ENCODE peak calls at places on chromosomes 1 and 21, in seven cellular contexts. One of them, this sample, is unnamed.

GRCh38 chr1:218874313-218874712 is 299.4 kb upstream of the LYPLAL1 start:
- DNase-seq in Right ventricle myocardium superior: no peak
- DNase-seq in naive thymus-derived CD8-positive, alpha-beta T cell: no peak
- DNase-seq in AG04450: peak; percentile 63
- DNase-seq in HTR-8/SVneo: peak; percentile 27
- DNase-seq in HS-5: peak; percentile 76
- DNase-seq in EL: peak; percentile 38
- DNase-seq in this sample: peak; percentile 11

GRCh38 chr1:80375662-80376061 is 1369.1 kb upstream of the ADGRL4 start:
- DNase-seq in HS-5: peak; percentile 74
- DNase-seq in EL: peak; percentile 89
- DNase-seq in AG04450: peak; percentile 49
- DNase-seq in naive thymus-derived CD8-positive, alpha-beta T cell: no peak
- DNase-seq in Right ventricle myocardium superior: no peak
- DNase-seq in HTR-8/SVneo: peak; percentile 7
- DNase-seq in this sample: no peak

GRCh38 chr1:217009376-217009775 is 286.1 kb upstream of the ESRRG start:
- DNase-seq in EL: no peak
- DNase-seq in naive thymus-derived CD8-positive, alpha-beta T cell: no peak
- DNase-seq in HTR-8/SVneo: no peak
- DNase-seq in AG04450: no peak
- DNase-seq in HS-5: no peak
- DNase-seq in Right ventricle myocardium superior: no peak
- DNase-seq in this sample: no peak

GRCh38 chr1:29370067-29370466 is 133.7 kb downstream of the PTPRU start:
- DNase-seq in HS-5: no peak
- DNase-seq in EL: no peak
- DNase-seq in Right ventricle myocardium superior: no peak
- DNase-seq in AG04450: no peak
- DNase-seq in HTR-8/SVneo: no peak
- DNase-seq in naive thymus-derived CD8-positive, alpha-beta T cell: no peak
- DNase-seq in this sample: no peak

GRCh38 chr1:221740260-221740830 is 1.5 kb downstream of the DUSP10 start:
- DNase-seq in EL: peak; percentile 20
- DNase-seq in AG04450: no peak
- DNase-seq in HTR-8/SVneo: no peak
- DNase-seq in Right ventricle myocardium superior: no peak
- DNase-seq in HS-5: no peak
- DNase-seq in naive thymus-derived CD8-positive, alpha-beta T cell: peak; percentile 9
- DNase-seq in this sample: no peak

GRCh38 chr1:46187106-46187869 is 10.9 kb downstream of the POMGNT1 start:
- DNase-seq in EL: no peak
- DNase-seq in HTR-8/SVneo: no peak
- DNase-seq in HS-5: no peak
- DNase-seq in Right ventricle myocardium superior: no peak
- DNase-seq in AG04450: no peak
- DNase-seq in naive thymus-derived CD8-positive, alpha-beta T cell: no peak
- DNase-seq in this sample: no peak

GRCh38 chr1:166907763-166908162 is 31.7 kb upstream of the TADA1 start:
- DNase-seq in EL: no peak
- DNase-seq in HS-5: no peak
- DNase-seq in Right ventricle myocardium superior: no peak
- DNase-seq in HTR-8/SVneo: no peak
- DNase-seq in AG04450: no peak
- DNase-seq in naive thymus-derived CD8-positive, alpha-beta T cell: no peak
- DNase-seq in this sample: no peak

GRCh38 chr1:193634470-193634869 is 448.1 kb upstream of the B3GALT2 start:
- DNase-seq in EL: no peak
- DNase-seq in AG04450: no peak
- DNase-seq in HS-5: no peak
- DNase-seq in Right ventricle myocardium superior: no peak
- DNase-seq in HTR-8/SVneo: no peak
- DNase-seq in naive thymus-derived CD8-positive, alpha-beta T cell: peak; percentile 17
- DNase-seq in this sample: no peak

GRCh38 chr1:30637183-30637969 is 86.0 kb downstream of the MATN1 start:
- DNase-seq in EL: no peak
- DNase-seq in naive thymus-derived CD8-positive, alpha-beta T cell: no peak
- DNase-seq in Right ventricle myocardium superior: peak; percentile 54
- DNase-seq in HTR-8/SVneo: no peak
- DNase-seq in HS-5: no peak
- DNase-seq in AG04450: no peak
- DNase-seq in this sample: no peak

GRCh38 chr1:24204116-24204515 is 17.0 kb upstream of the IFNLR1 start:
- DNase-seq in EL: no peak
- DNase-seq in naive thymus-derived CD8-positive, alpha-beta T cell: no peak
- DNase-seq in AG04450: no peak
- DNase-seq in Right ventricle myocardium superior: no peak
- DNase-seq in HS-5: no peak
- DNase-seq in HTR-8/SVneo: no peak
- DNase-seq in this sample: no peak

GRCh38 chr1:6730889-6731288 is 29.3 kb upstream of the DNAJC11 start:
- DNase-seq in EL: no peak
- DNase-seq in naive thymus-derived CD8-positive, alpha-beta T cell: no peak
- DNase-seq in HS-5: no peak
- DNase-seq in HTR-8/SVneo: no peak
- DNase-seq in Right ventricle myocardium superior: no peak
- DNase-seq in AG04450: no peak
- DNase-seq in this sample: no peak

GRCh38 chr1:29677028-29678024 is 441.0 kb downstream of the PTPRU start:
- DNase-seq in HTR-8/SVneo: no peak
- DNase-seq in EL: no peak
- DNase-seq in AG04450: no peak
- DNase-seq in HS-5: no peak
- DNase-seq in naive thymus-derived CD8-positive, alpha-beta T cell: no peak
- DNase-seq in Right ventricle myocardium superior: no peak
- DNase-seq in this sample: no peak

GRCh38 chr1:168088511-168089325 is 48.0 kb downstream of the GPR161 start:
- DNase-seq in HTR-8/SVneo: no peak
- DNase-seq in Right ventricle myocardium superior: no peak
- DNase-seq in EL: no peak
- DNase-seq in HS-5: no peak
- DNase-seq in AG04450: no peak
- DNase-seq in naive thymus-derived CD8-positive, alpha-beta T cell: no peak
- DNase-seq in this sample: no peak

GRCh38 chr1:206503591-206504362 is 3.6 kb upstream of the RASSF5 start:
- DNase-seq in AG04450: peak; percentile 90
- DNase-seq in HS-5: peak; percentile 97
- DNase-seq in naive thymus-derived CD8-positive, alpha-beta T cell: no peak
- DNase-seq in Right ventricle myocardium superior: peak; percentile 65
- DNase-seq in EL: peak; percentile 98
- DNase-seq in HTR-8/SVneo: peak; percentile 70
- DNase-seq in this sample: peak; percentile 87

GRCh38 chr1:64095832-64096231 is 107.6 kb upstream of the UBE2U start:
- DNase-seq in EL: no peak
- DNase-seq in HS-5: no peak
- DNase-seq in HTR-8/SVneo: no peak
- DNase-seq in Right ventricle myocardium superior: no peak
- DNase-seq in naive thymus-derived CD8-positive, alpha-beta T cell: no peak
- DNase-seq in AG04450: no peak
- DNase-seq in this sample: no peak

GRCh38 chr21:42760977-42761751 is 107.7 kb downstream of the PDE9A start:
- DNase-seq in AG04450: no peak
- DNase-seq in HTR-8/SVneo: no peak
- DNase-seq in Right ventricle myocardium superior: peak; percentile 41
- DNase-seq in EL: no peak
- DNase-seq in HS-5: no peak
- DNase-seq in naive thymus-derived CD8-positive, alpha-beta T cell: no peak
- DNase-seq in this sample: no peak

GRCh38 chr1:37166005-37166404 is 131.7 kb upstream of the GRIK3 start:
- DNase-seq in EL: no peak
- DNase-seq in AG04450: no peak
- DNase-seq in Right ventricle myocardium superior: no peak
- DNase-seq in HS-5: no peak
- DNase-seq in HTR-8/SVneo: no peak
- DNase-seq in naive thymus-derived CD8-positive, alpha-beta T cell: no peak
- DNase-seq in this sample: no peak

GRCh38 chr21:26095131-26095530 is 75.4 kb downstream of the APP start:
- DNase-seq in HS-5: no peak
- DNase-seq in AG04450: no peak
- DNase-seq in HTR-8/SVneo: no peak
- DNase-seq in Right ventricle myocardium superior: no peak
- DNase-seq in EL: no peak
- DNase-seq in naive thymus-derived CD8-positive, alpha-beta T cell: no peak
- DNase-seq in this sample: no peak

GRCh38 chr1:215992620-215993019 is 425.5 kb downstream of the KCTD3 start:
- DNase-seq in Right ventricle myocardium superior: no peak
- DNase-seq in AG04450: no peak
- DNase-seq in HTR-8/SVneo: peak; percentile 26
- DNase-seq in naive thymus-derived CD8-positive, alpha-beta T cell: no peak
- DNase-seq in HS-5: no peak
- DNase-seq in EL: peak; percentile 56
- DNase-seq in this sample: no peak

GRCh38 chr1:208329291-208329690 is 85.1 kb upstream of the PLXNA2 start:
- DNase-seq in HTR-8/SVneo: no peak
- DNase-seq in HS-5: peak; percentile 18
- DNase-seq in EL: no peak
- DNase-seq in Right ventricle myocardium superior: no peak
- DNase-seq in naive thymus-derived CD8-positive, alpha-beta T cell: no peak
- DNase-seq in AG04450: no peak
- DNase-seq in this sample: no peak

GRCh38 chr1:237590381-237590780 is 300.3 kb downstream of the ZP4 start:
- DNase-seq in Right ventricle myocardium superior: no peak
- DNase-seq in EL: peak; percentile 16
- DNase-seq in AG04450: no peak
- DNase-seq in HS-5: peak; percentile 93
- DNase-seq in naive thymus-derived CD8-positive, alpha-beta T cell: no peak
- DNase-seq in HTR-8/SVneo: peak; percentile 11
- DNase-seq in this sample: no peak

GRCh38 chr1:8969937-8970336 is 24.3 kb downstream of the CA6 start:
- DNase-seq in AG04450: no peak
- DNase-seq in Right ventricle myocardium superior: no peak
- DNase-seq in HTR-8/SVneo: no peak
- DNase-seq in naive thymus-derived CD8-positive, alpha-beta T cell: peak; percentile 61
- DNase-seq in HS-5: no peak
- DNase-seq in EL: no peak
- DNase-seq in this sample: no peak

GRCh38 chr1:227459977-227460376 is 103.4 kb upstream of the ZNF678 start:
- DNase-seq in naive thymus-derived CD8-positive, alpha-beta T cell: no peak
- DNase-seq in AG04450: no peak
- DNase-seq in HS-5: no peak
- DNase-seq in EL: no peak
- DNase-seq in HTR-8/SVneo: no peak
- DNase-seq in Right ventricle myocardium superior: no peak
- DNase-seq in this sample: no peak

GRCh38 chr1:205667909-205668643 is 12.2 kb downstream of the SLC45A3 start:
- DNase-seq in naive thymus-derived CD8-positive, alpha-beta T cell: no peak
- DNase-seq in Right ventricle myocardium superior: no peak
- DNase-seq in HTR-8/SVneo: no peak
- DNase-seq in AG04450: no peak
- DNase-seq in HS-5: no peak
- DNase-seq in EL: no peak
- DNase-seq in this sample: no peak

GRCh38 chr1:64616039-64616438 is 128.8 kb upstream of the RAVER2 start:
- DNase-seq in HTR-8/SVneo: no peak
- DNase-seq in AG04450: no peak
- DNase-seq in EL: no peak
- DNase-seq in Right ventricle myocardium superior: no peak
- DNase-seq in HS-5: no peak
- DNase-seq in naive thymus-derived CD8-positive, alpha-beta T cell: no peak
- DNase-seq in this sample: no peak

GRCh38 chr1:29672955-29673507 is 436.7 kb downstream of the PTPRU start:
- DNase-seq in AG04450: no peak
- DNase-seq in HTR-8/SVneo: no peak
- DNase-seq in naive thymus-derived CD8-positive, alpha-beta T cell: no peak
- DNase-seq in Right ventricle myocardium superior: no peak
- DNase-seq in HS-5: no peak
- DNase-seq in EL: no peak
- DNase-seq in this sample: no peak

GRCh38 chr1:19648689-19649088 is 4.6 kb downstream of the NBL1 start:
- DNase-seq in HTR-8/SVneo: no peak
- DNase-seq in EL: no peak
- DNase-seq in naive thymus-derived CD8-positive, alpha-beta T cell: no peak
- DNase-seq in HS-5: no peak
- DNase-seq in Right ventricle myocardium superior: no peak
- DNase-seq in AG04450: no peak
- DNase-seq in this sample: no peak

GRCh38 chr1:154198756-154199562 is 7.1 kb upstream of the TPM3 start:
- DNase-seq in AG04450: no peak
- DNase-seq in HTR-8/SVneo: peak; percentile 53
- DNase-seq in Right ventricle myocardium superior: no peak
- DNase-seq in naive thymus-derived CD8-positive, alpha-beta T cell: peak; percentile 67
- DNase-seq in HS-5: no peak
- DNase-seq in EL: peak; percentile 59
- DNase-seq in this sample: peak; percentile 25

GRCh38 chr1:160045653-160046052 is 13.9 kb upstream of the PIGM start:
- DNase-seq in Right ventricle myocardium superior: no peak
- DNase-seq in HS-5: no peak
- DNase-seq in HTR-8/SVneo: no peak
- DNase-seq in AG04450: no peak
- DNase-seq in EL: no peak
- DNase-seq in naive thymus-derived CD8-positive, alpha-beta T cell: no peak
- DNase-seq in this sample: no peak

GRCh38 chr1:191065346-191065745 is 587.7 kb upstream of the BRINP3 start:
- DNase-seq in Right ventricle myocardium superior: no peak
- DNase-seq in HS-5: no peak
- DNase-seq in naive thymus-derived CD8-positive, alpha-beta T cell: no peak
- DNase-seq in AG04450: no peak
- DNase-seq in HTR-8/SVneo: no peak
- DNase-seq in EL: no peak
- DNase-seq in this sample: no peak

This sample was measured in GDM1.